ENCODE peak calls at places on chromosomes 7 and 10, in five cellular contexts. F is hepatic stellate cell, S is cardiac muscle cell, P is glutamatergic neuron, C is upper lobe of right lung. W is an unnamed sample.

GRCh38 chr10:119208553-119208940 is 1.2 kb downstream of the GRK5 start:
- DNase-seq in C (no peak), F (peak; percentile 33), S (no peak), P (no peak), W (no peak)

GRCh38 chr7:4683043-4683883 is 1.2 kb downstream of the FOXK1 start:
- DNase-seq in C (peak; percentile 69), F (no peak), P (peak; percentile 24), S (no peak), W (no peak)

GRCh38 chr10:95264227-95265051 is 26.4 kb downstream of the PDLIM1 start:
- DNase-seq in S (no peak), C (no peak), F (no peak), P (no peak), W (no peak)

GRCh38 chr10:4310153-4310552 is 515.9 kb upstream of the AKR1E2 start:
- DNase-seq in P (no peak), S (peak; percentile 72), F (no peak), C (no peak), W (no peak)

GRCh38 chr10:93751832-93752231 is 5.9 kb upstream of the LGI1 start:
- DNase-seq in P (peak; percentile 49), S (peak; percentile 43), F (peak; percentile 38), C (no peak), W (peak; percentile 80)

GRCh38 chr7:20440472-20441105 is 109.9 kb downstream of the ITGB8 start:
- DNase-seq in P (peak; percentile 65), C (no peak), F (no peak), S (peak; percentile 30), W (no peak)

GRCh38 chr7:6536262-6536770 is 14.9 kb downstream of the GRID2IP start:
- DNase-seq in P (peak; percentile 56), C (no peak), S (peak; percentile 35), F (no peak), W (no peak)

GRCh38 chr7:50436133-50436802 is 13.9 kb downstream of the FIGNL1 start:
- DNase-seq in C (no peak), S (no peak), P (no peak), F (peak; percentile 38), W (no peak)

GRCh38 chr10:61975107-61975932 is 73.8 kb downstream of the ARID5B start:
- DNase-seq in F (peak; percentile 41), C (no peak), S (no peak), P (no peak), W (no peak)

GRCh38 chr10:54703086-54703485 is 97.9 kb downstream of the PCDH15 start:
- DNase-seq in P (no peak), F (no peak), C (no peak), S (no peak), W (no peak)

GRCh38 chr10:48391994-48392393 is 85.5 kb downstream of the MAPK8 start:
- DNase-seq in C (no peak), P (no peak), S (peak; percentile 43), F (no peak), W (no peak)

GRCh38 chr10:69359089-69360025 is 57.4 kb downstream of the TACR2 start:
- DNase-seq in P (no peak), S (peak; percentile 19), C (no peak), F (no peak), W (no peak)

GRCh38 chr10:117360994-117361667 is 14.1 kb downstream of the PDZD8 start:
- DNase-seq in S (no peak), F (no peak), C (no peak), P (no peak), W (no peak)

GRCh38 chr10:6207658-6208057 is 4.9 kb downstream of the PFKFB3 start:
- DNase-seq in C (no peak), P (no peak), S (no peak), F (no peak), W (no peak)

GRCh38 chr7:1043552-1044188 is 676 bp upstream of the GPR146 start:
- DNase-seq in F (no peak), S (no peak), P (no peak), C (no peak), W (no peak)

W was measured in cerebellum.